ENCODE peak calls at places on chromosome 15, in six cellular contexts. P is fibroblast of lung, T is mesenchymal stem cell, K is Karpas-422, G is keratinocyte, D is IMR-90. A is an unnamed sample.

GRCh38 chr15:75532413-75533250 is 46.5 kb downstream of the PTPN9 start:
- DNase-seq in P (peak), T (peak), K (no peak), G (no peak), D (peak), A (no peak)

GRCh38 chr15:47188766-47189507 is 528.4 kb upstream of the SEMA6D start:
- DNase-seq in P (no peak), T (no peak), K (no peak), G (no peak), D (no peak), A (no peak)

GRCh38 chr15:91192285-91193058 is 92.4 kb downstream of the SV2B start:
- DNase-seq in P (no peak), T (no peak), K (no peak), G (no peak), D (no peak), A (no peak)

GRCh38 chr15:91291673-91292072 is 191.6 kb downstream of the SV2B start:
- DNase-seq in P (peak), T (no peak), K (peak), G (no peak), D (peak), A (no peak)

GRCh38 chr15:95259513-95259912 is 1028.2 kb downstream of the MCTP2 start:
- DNase-seq in P (peak), T (peak), K (peak), G (no peak), D (peak), A (peak)

GRCh38 chr15:99450896-99451358 is 114.9 kb upstream of the MEF2A start:
- DNase-seq in P (no peak), T (no peak), K (no peak), G (no peak), D (no peak), A (peak)

GRCh38 chr15:55992769-55993110 is 672 bp downstream of the NEDD4 start:
- DNase-seq in P (peak), T (no peak), K (no peak), G (no peak), D (peak), A (no peak)

GRCh38 chr15:67935244-67935643 is 95.4 kb upstream of the RNU6-1 start:
- DNase-seq in P (no peak), T (no peak), K (peak), G (no peak), D (no peak), A (no peak)

GRCh38 chr15:98703291-98703690 is 55.0 kb downstream of the IGF1R start:
- DNase-seq in P (no peak), T (no peak), K (no peak), G (no peak), D (no peak), A (no peak)

GRCh38 chr15:52780172-52780980 is 9.8 kb downstream of the ONECUT1 start:
- DNase-seq in P (peak), T (peak), K (peak), G (no peak), D (peak), A (peak)

GRCh38 chr15:74768771-74769342 is 13.0 kb upstream of the CSK start:
- DNase-seq in P (peak), T (peak), K (peak), G (no peak), D (peak), A (peak)

GRCh38 chr15:34810455-34811146 is 15.3 kb upstream of the ACTC1 start:
- DNase-seq in P (peak), T (peak), K (no peak), G (peak), D (peak), A (no peak)

GRCh38 chr15:57555270-57555669 is 36.4 kb upstream of the MYZAP start:
- DNase-seq in P (peak), T (peak), K (no peak), G (no peak), D (peak), A (no peak)

GRCh38 chr15:39631357-39631756 is 50.5 kb downstream of the THBS1 start:
- DNase-seq in P (no peak), T (no peak), K (no peak), G (no peak), D (peak), A (no peak)

GRCh38 chr15:39974656-39975230 is 40.8 kb downstream of the EIF2AK4 start:
- DNase-seq in P (no peak), T (no peak), K (no peak), G (no peak), D (peak), A (no peak)

GRCh38 chr15:101267320-101268104 is 9.8 kb downstream of the SELENOS start:
- DNase-seq in P (peak), T (peak), K (no peak), G (no peak), D (peak), A (no peak)

GRCh38 chr15:35362195-35362829 is 183.7 kb downstream of the DPH6 start:
- DNase-seq in P (no peak), T (peak), K (no peak), G (no peak), D (peak), A (no peak)

GRCh38 chr15:27545494-27546255 is 553.4 kb downstream of the OCA2 start:
- DNase-seq in P (no peak), T (no peak), K (no peak), G (no peak), D (no peak), A (no peak)

GRCh38 chr15:86231864-86232801 is 152.5 kb downstream of the AGBL1 start:
- DNase-seq in P (peak), T (peak), K (peak), G (no peak), D (no peak), A (no peak)
- H2AFZ ChIP-seq in P (no peak), T (no peak), K (no peak), G (peak), D (no peak), A (no peak)

GRCh38 chr15:88255496-88256171 is 905 bp downstream of the NTRK3 start:
- DNase-seq in P (peak), T (peak), K (no peak), G (no peak), D (peak), A (no peak)
- H2AFZ ChIP-seq in P (no peak), T (no peak), K (no peak), G (no peak), D (peak), A (no peak)

GRCh38 chr15:41559239-41559488 is 152 bp downstream of the TYRO3 start:
- DNase-seq in P (no peak), T (no peak), K (no peak), G (no peak), D (no peak), A (no peak)
- H2AFZ ChIP-seq in P (no peak), T (peak), K (no peak), G (no peak), D (peak), A (peak)

GRCh38 chr15:94230886-94231727 is at the start of gene MCTP2:
- DNase-seq in P (peak), T (peak), K (peak), G (peak), D (peak), A (peak)
- H2AFZ ChIP-seq in P (peak), T (peak), K (peak), G (peak), D (peak), A (peak)

DNA sequence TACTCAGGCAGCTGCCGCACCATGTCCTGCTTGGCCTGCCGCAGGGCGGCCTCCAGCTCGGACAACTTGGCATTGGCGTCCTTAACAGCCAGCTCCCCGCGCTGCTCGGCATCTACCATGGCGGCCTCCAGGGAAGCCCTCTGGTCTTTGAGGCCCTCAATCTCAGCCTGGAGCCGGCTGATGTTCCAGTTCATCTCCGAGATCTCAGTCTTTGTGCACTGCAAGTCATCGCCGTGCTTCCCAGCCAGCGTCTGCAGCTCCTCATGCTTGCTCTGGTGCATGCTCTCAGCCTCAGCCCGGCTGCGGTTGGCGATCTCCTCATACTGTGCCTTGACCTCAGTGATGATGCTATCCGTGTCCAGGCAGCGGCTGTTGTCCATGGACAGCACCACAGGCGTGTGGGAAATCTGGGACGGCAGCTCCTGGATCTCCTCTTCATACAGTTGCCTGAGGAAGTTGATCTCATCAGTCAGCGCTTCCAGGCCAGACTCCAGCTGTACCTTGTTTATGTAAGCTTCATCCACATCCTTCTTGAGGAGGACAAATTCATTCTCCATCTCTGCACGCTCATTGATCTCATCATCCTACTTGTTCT is 15.5 kb upstream of the PSTPIP1 start:
- DNase-seq in P (peak), T (no peak), K (no peak), G (no peak), D (peak), A (no peak)
- H2AFZ ChIP-seq in P (no peak), T (no peak), K (no peak), G (no peak), D (no peak), A (no peak)

A was measured in DND-41.